ENCODE peak calls at places on chromosomes 3 and 15, in nine cellular contexts. J is HepG2, Z is K562, U is fibroblast of mammary gland, G is brain microvascular endothelial cell, F is MM.1S, R is upper lobe of right lung, S is ovary, C is psoas muscle. I is an unnamed sample.

GRCh38 chr3:69948246-69948862 is 51.2 kb upstream of the SAMMSON start:
- DNase-seq in J (peak), G (peak), F (peak), C (no peak), U (peak), S (no peak), Z (peak), R (no peak), I (peak)

GRCh38 chr3:190522621-190523222 is 8.8 kb downstream of the IL1RAP start:
- DNase-seq in S (no peak), R (no peak), U (no peak), J (no peak), Z (no peak), F (no peak), C (no peak), G (no peak), I (no peak)

GRCh38 chr3:174397848-174398247 is 461.3 kb upstream of the NAALADL2 start:
- DNase-seq in R (no peak), S (no peak), J (peak), G (no peak), U (peak), Z (no peak), F (peak), C (no peak), I (no peak)

GRCh38 chr15:69338535-69339213 is 40.0 kb downstream of the PAQR5 start:
- DNase-seq in S (no peak), U (peak), G (no peak), F (no peak), C (no peak), R (no peak), Z (no peak), J (no peak), I (no peak)

GRCh38 chr3:129315386-129315991 is 36.8 kb downstream of the HMCES start:
- DNase-seq in G (no peak), J (no peak), F (peak), R (peak), S (peak), C (peak), U (no peak), Z (peak), I (peak)

GRCh38 chr3:34725774-34726173 is 913.6 kb upstream of the ARPP21 start:
- DNase-seq in G (no peak), R (no peak), F (no peak), C (no peak), Z (no peak), S (no peak), J (no peak), U (no peak), I (no peak)

GRCh38 chr3:10742031-10742671 is 73.9 kb upstream of the SLC6A11 start:
- DNase-seq in U (no peak), G (no peak), R (no peak), F (no peak), J (no peak), Z (no peak), S (no peak), C (no peak), I (no peak)

GRCh38 chr3:117814975-117815374 is 1105.4 kb downstream of the TUSC7 start:
- DNase-seq in R (no peak), F (no peak), G (no peak), U (peak), Z (no peak), S (no peak), J (no peak), C (no peak), I (no peak)

GRCh38 chr3:157335198-157335597 is 101.5 kb upstream of the PTX3 start:
- DNase-seq in R (no peak), U (no peak), G (no peak), S (no peak), F (no peak), J (no peak), Z (no peak), C (no peak), I (no peak)

GRCh38 chr3:170356596-170357175 is 829 bp upstream of the SKIL start:
- DNase-seq in R (peak), U (peak), Z (peak), J (peak), C (peak), S (peak), F (peak), G (peak), I (peak)

GRCh38 chr3:170357176-170357919 is at the start of gene SKIL:
- DNase-seq in Z (peak), C (peak), S (peak), U (peak), G (peak), J (peak), R (peak), F (peak), I (peak)

GRCh38 chr3:170359178-170359704 is 1.7 kb downstream of the SKIL start:
- DNase-seq in U (no peak), F (no peak), Z (no peak), G (no peak), S (peak), R (no peak), J (no peak), C (no peak), I (no peak)

GRCh38 chr3:170355738-170356595 is 1.5 kb upstream of the SKIL start:
- DNase-seq in R (peak), F (peak), J (no peak), C (peak), G (peak), Z (peak), U (peak), S (peak), I (peak)

GRCh38 chr3:170357920-170358854 is 672 bp downstream of the SKIL start:
- DNase-seq in C (peak), G (peak), J (peak), Z (peak), F (peak), R (peak), S (peak), U (peak), I (peak)
- TF ChIP-seq CTCF in C (peak), G (peak), J (peak), Z (peak), F (peak), R (peak), S (no peak), U (peak), I (peak)

DNA sequence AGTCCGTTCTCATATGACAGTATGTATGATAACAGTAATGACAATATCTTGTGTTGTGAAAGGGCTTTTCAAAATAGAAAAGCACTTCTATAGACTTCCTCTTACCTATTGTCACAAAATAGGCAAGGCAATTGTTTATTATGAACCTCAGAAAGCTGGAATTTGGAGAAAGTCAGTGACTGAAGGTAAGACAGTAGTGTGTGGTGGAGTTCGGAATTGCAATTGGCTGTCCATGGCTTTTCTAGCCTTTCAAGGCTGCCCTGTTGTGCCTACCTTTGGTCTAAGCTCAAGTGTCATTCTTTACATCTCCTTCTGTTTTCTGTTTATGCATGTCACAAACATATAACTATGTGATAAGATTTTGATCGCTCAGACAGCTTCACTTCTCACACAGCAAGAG is 219.3 kb upstream of the NR2E3 start:
- DNase-seq in F (no peak), Z (no peak), R (no peak), G (no peak), S (no peak), U (no peak), C (no peak), J (no peak), I (no peak)
- TF ChIP-seq CTCF in F (no peak), Z (no peak), R (no peak), G (peak), S (no peak), U (peak), C (no peak), J (no peak), I (no peak)

GRCh38 chr3:107756649-107757048 is 233.9 kb downstream of the BBX start:
- DNase-seq in U (peak), F (no peak), Z (no peak), J (no peak), C (no peak), R (no peak), S (no peak), G (no peak), I (no peak)

GRCh38 chr3:107757140-107757539 is 234.4 kb downstream of the BBX start:
- DNase-seq in F (no peak), J (no peak), U (no peak), Z (no peak), G (no peak), S (no peak), R (no peak), C (no peak), I (no peak)

GRCh38 chr3:107753494-107753893 is 230.7 kb downstream of the BBX start:
- DNase-seq in J (peak), Z (no peak), S (peak), G (peak), U (peak), F (peak), R (no peak), C (no peak), I (no peak)

GRCh38 chr3:107753988-107754387 is 231.2 kb downstream of the BBX start:
- DNase-seq in R (no peak), Z (no peak), G (no peak), U (no peak), C (no peak), S (no peak), F (no peak), J (no peak), I (no peak)

GRCh38 chr3:107752202-107752990 is 229.6 kb downstream of the BBX start:
- DNase-seq in F (peak), J (peak), C (no peak), Z (no peak), R (no peak), S (no peak), U (peak), G (peak), I (no peak)
- TF ChIP-seq CTCF in F (peak), J (peak), C (peak), Z (peak), R (peak), S (no peak), U (peak), G (peak), I (peak)

DNA sequence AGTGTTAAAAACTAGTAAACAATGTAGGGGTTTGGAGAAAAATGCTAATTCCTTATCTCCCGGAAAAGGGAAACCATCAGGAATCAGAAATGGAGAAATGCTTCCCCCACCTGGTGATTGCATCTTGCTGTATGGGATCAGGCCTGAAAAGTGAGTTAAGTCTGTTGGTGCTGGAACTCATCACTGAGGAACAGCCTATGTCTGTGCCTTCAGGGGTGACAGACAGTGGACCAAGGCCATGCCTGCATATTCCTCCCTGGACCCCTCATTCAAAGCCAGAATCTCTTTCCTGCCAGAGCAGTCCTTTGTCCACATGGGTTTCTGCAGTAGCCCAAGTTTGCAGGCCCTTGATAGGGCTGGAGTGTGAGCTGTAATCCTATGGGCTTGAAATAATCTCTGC is 160.8 kb upstream of the CTDSPL start:
- DNase-seq in C (no peak), J (no peak), F (no peak), G (no peak), S (no peak), Z (no peak), R (no peak), U (peak), I (no peak)
- TF ChIP-seq CTCF in C (peak), J (peak), F (no peak), G (peak), S (no peak), Z (no peak), R (no peak), U (peak), I (no peak)

I was measured in GM20000.